ENCODE peak calls at places on chromosome 18, in nine cellular contexts. One of them, this sample, is unnamed.

GRCh38 chr18:51751901-51752300 is 554.4 kb upstream of the MEX3C start:
- DNase-seq in ovary: no peak
- DNase-seq in astrocyte: no peak
- DNase-seq in HL-60: no peak
- DNase-seq in A673: no peak
- DNase-seq in upper lobe of right lung: no peak
- DNase-seq in uterus: no peak
- DNase-seq in pancreas: no peak
- DNase-seq in AG04450: no peak
- DNase-seq in this sample: no peak

GRCh38 chr18:8801263-8801901 is 96.0 kb downstream of the MTCL1 start:
- DNase-seq in upper lobe of right lung: no peak
- DNase-seq in AG04450: peak
- DNase-seq in A673: no peak
- DNase-seq in pancreas: no peak
- DNase-seq in astrocyte: peak
- DNase-seq in ovary: no peak
- DNase-seq in HL-60: no peak
- DNase-seq in uterus: no peak
- DNase-seq in this sample: peak

GRCh38 chr18:34993289-34993688 is 47.9 kb upstream of the MAPRE2 start:
- DNase-seq in AG04450: no peak
- DNase-seq in pancreas: no peak
- DNase-seq in HL-60: no peak
- DNase-seq in ovary: no peak
- DNase-seq in upper lobe of right lung: no peak
- DNase-seq in uterus: no peak
- DNase-seq in A673: no peak
- DNase-seq in astrocyte: no peak
- DNase-seq in this sample: no peak

GRCh38 chr18:13547347-13547746 is 179.0 kb downstream of the FAM210A start:
- DNase-seq in ovary: no peak
- DNase-seq in upper lobe of right lung: no peak
- DNase-seq in A673: no peak
- DNase-seq in astrocyte: no peak
- DNase-seq in pancreas: peak
- DNase-seq in AG04450: no peak
- DNase-seq in uterus: no peak
- DNase-seq in HL-60: no peak
- DNase-seq in this sample: no peak

GRCh38 chr18:25326231-25327042 is 25.5 kb downstream of the ZNF521 start:
- DNase-seq in HL-60: no peak
- DNase-seq in astrocyte: no peak
- DNase-seq in AG04450: no peak
- DNase-seq in uterus: no peak
- DNase-seq in A673: no peak
- DNase-seq in upper lobe of right lung: no peak
- DNase-seq in ovary: no peak
- DNase-seq in pancreas: no peak
- DNase-seq in this sample: no peak

GRCh38 chr18:28802546-28802945 is 625.6 kb upstream of the CDH2 start:
- DNase-seq in astrocyte: peak
- DNase-seq in A673: peak
- DNase-seq in pancreas: no peak
- DNase-seq in upper lobe of right lung: no peak
- DNase-seq in ovary: no peak
- DNase-seq in AG04450: no peak
- DNase-seq in HL-60: no peak
- DNase-seq in uterus: no peak
- DNase-seq in this sample: peak

GRCh38 chr18:10388380-10388779 is 66.1 kb upstream of the APCDD1 start:
- DNase-seq in upper lobe of right lung: no peak
- DNase-seq in A673: no peak
- DNase-seq in astrocyte: no peak
- DNase-seq in pancreas: no peak
- DNase-seq in HL-60: no peak
- DNase-seq in uterus: no peak
- DNase-seq in AG04450: no peak
- DNase-seq in ovary: no peak
- DNase-seq in this sample: no peak

GRCh38 chr18:45284174-45284573 is 331.1 kb upstream of the SLC14A2 start:
- DNase-seq in HL-60: peak
- DNase-seq in uterus: no peak
- DNase-seq in AG04450: no peak
- DNase-seq in ovary: no peak
- DNase-seq in A673: no peak
- DNase-seq in astrocyte: no peak
- DNase-seq in upper lobe of right lung: no peak
- DNase-seq in pancreas: no peak
- DNase-seq in this sample: no peak

GRCh38 chr18:67104700-67105284 is 411.7 kb downstream of the DSEL start:
- DNase-seq in upper lobe of right lung: peak
- DNase-seq in AG04450: peak
- DNase-seq in pancreas: peak
- DNase-seq in uterus: no peak
- DNase-seq in astrocyte: peak
- DNase-seq in HL-60: peak
- DNase-seq in A673: peak
- DNase-seq in ovary: no peak
- DNase-seq in this sample: peak

GRCh38 chr18:23165271-23165670 is 30.0 kb downstream of the CABLES1 start:
- DNase-seq in astrocyte: no peak
- DNase-seq in uterus: no peak
- DNase-seq in ovary: no peak
- DNase-seq in A673: no peak
- DNase-seq in AG04450: no peak
- DNase-seq in upper lobe of right lung: no peak
- DNase-seq in HL-60: no peak
- DNase-seq in pancreas: no peak
- DNase-seq in this sample: no peak

GRCh38 chr18:21112140-21112473 is 494 bp upstream of the ROCK1 start:
- DNase-seq in upper lobe of right lung: no peak
- DNase-seq in ovary: no peak
- DNase-seq in pancreas: no peak
- DNase-seq in astrocyte: no peak
- DNase-seq in HL-60: no peak
- DNase-seq in uterus: peak
- DNase-seq in A673: peak
- DNase-seq in AG04450: no peak
- DNase-seq in this sample: no peak

GRCh38 chr18:23484783-23485182 is 18.5 kb upstream of the RMC1 start:
- DNase-seq in ovary: no peak
- DNase-seq in astrocyte: no peak
- DNase-seq in pancreas: no peak
- DNase-seq in HL-60: no peak
- DNase-seq in uterus: no peak
- DNase-seq in AG04450: no peak
- DNase-seq in A673: no peak
- DNase-seq in upper lobe of right lung: no peak
- DNase-seq in this sample: no peak

GRCh38 chr18:36185901-36186460 is 1.3 kb upstream of the MOCOS start:
- DNase-seq in ovary: no peak
- DNase-seq in AG04450: no peak
- DNase-seq in astrocyte: no peak
- DNase-seq in uterus: no peak
- DNase-seq in pancreas: peak
- DNase-seq in upper lobe of right lung: no peak
- DNase-seq in HL-60: no peak
- DNase-seq in A673: no peak
- DNase-seq in this sample: no peak

GRCh38 chr18:52764271-52764670 is 424.3 kb downstream of the DCC start:
- DNase-seq in upper lobe of right lung: no peak
- DNase-seq in uterus: no peak
- DNase-seq in astrocyte: no peak
- DNase-seq in AG04450: no peak
- DNase-seq in ovary: no peak
- DNase-seq in A673: peak
- DNase-seq in pancreas: no peak
- DNase-seq in HL-60: no peak
- DNase-seq in this sample: no peak

DNA sequence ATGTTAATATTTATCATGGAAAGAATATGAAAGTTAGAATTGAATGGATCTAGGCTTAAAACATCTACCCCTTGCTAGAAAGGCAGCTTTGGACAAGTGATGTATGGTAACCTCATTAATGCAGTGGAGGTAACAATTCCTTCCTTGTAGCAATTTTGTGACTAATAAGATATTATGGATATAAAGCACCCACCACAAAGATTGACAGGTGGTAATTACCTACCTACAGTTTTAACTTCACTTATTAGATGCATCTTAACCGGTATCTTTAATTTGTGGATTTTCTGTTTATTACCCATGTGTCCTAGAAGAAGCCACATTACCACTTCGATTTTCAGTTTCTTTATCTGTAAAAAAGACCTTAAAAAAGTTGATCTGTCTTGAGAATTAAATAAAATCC is 367.0 kb downstream of the DSC3 start:
- DNase-seq in pancreas: no peak
- DNase-seq in upper lobe of right lung: no peak
- DNase-seq in uterus: no peak
- DNase-seq in A673: no peak
- DNase-seq in HL-60: no peak
- DNase-seq in astrocyte: no peak
- DNase-seq in AG04450: no peak
- DNase-seq in ovary: no peak
- DNase-seq in this sample: no peak
- TF ChIP-seq CTCF in pancreas: no peak
- TF ChIP-seq CTCF in upper lobe of right lung: no peak
- TF ChIP-seq CTCF in uterus: no peak
- TF ChIP-seq CTCF in A673: no peak
- TF ChIP-seq CTCF in HL-60: no peak
- TF ChIP-seq CTCF in astrocyte: no peak
- TF ChIP-seq CTCF in AG04450: no peak
- TF ChIP-seq CTCF in ovary: no peak
- TF ChIP-seq CTCF in this sample: no peak

DNA sequence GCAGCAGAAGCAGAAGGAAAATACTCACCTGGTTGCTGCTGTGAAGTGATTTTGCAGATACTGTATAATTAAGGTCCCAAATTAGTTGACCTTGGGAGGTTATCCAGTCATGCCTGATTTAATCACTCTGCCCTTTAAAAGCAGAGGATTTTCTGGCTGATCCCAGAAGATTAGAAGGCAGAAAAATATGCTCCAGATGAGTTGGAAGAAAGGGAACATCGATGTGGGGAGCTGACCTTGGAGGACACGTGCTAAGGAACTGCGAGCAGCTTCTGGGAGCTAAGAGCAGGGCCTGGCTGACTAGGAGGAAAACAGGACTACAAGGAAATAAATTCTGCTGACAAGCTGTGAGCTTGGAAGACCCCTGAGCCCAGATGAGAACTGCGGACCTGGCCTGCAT is 13.3 kb upstream of the DYM start:
- DNase-seq in astrocyte: no peak
- DNase-seq in HL-60: no peak
- DNase-seq in ovary: no peak
- DNase-seq in A673: no peak
- DNase-seq in uterus: no peak
- DNase-seq in pancreas: no peak
- DNase-seq in AG04450: no peak
- DNase-seq in upper lobe of right lung: no peak
- DNase-seq in this sample: no peak
- H3K27ac ChIP-seq in astrocyte: no peak
- H3K27ac ChIP-seq in HL-60: no peak
- H3K27ac ChIP-seq in ovary: no peak
- H3K27ac ChIP-seq in A673: no peak
- H3K27ac ChIP-seq in uterus: no peak
- H3K27ac ChIP-seq in pancreas: no peak
- H3K27ac ChIP-seq in AG04450: no peak
- H3K27ac ChIP-seq in upper lobe of right lung: no peak
- H3K27ac ChIP-seq in this sample: no peak

GRCh38 chr18:64240301-64240700 is 91.4 kb upstream of the LINC00305 start:
- DNase-seq in pancreas: no peak
- DNase-seq in astrocyte: no peak
- DNase-seq in A673: no peak
- DNase-seq in ovary: no peak
- DNase-seq in upper lobe of right lung: no peak
- DNase-seq in HL-60: no peak
- DNase-seq in AG04450: no peak
- DNase-seq in uterus: no peak
- DNase-seq in this sample: no peak

GRCh38 chr18:64245461-64245860 is 96.6 kb upstream of the LINC00305 start:
- DNase-seq in AG04450: no peak
- DNase-seq in astrocyte: no peak
- DNase-seq in uterus: no peak
- DNase-seq in A673: no peak
- DNase-seq in HL-60: no peak
- DNase-seq in pancreas: no peak
- DNase-seq in upper lobe of right lung: no peak
- DNase-seq in ovary: peak
- DNase-seq in this sample: no peak

DNA sequence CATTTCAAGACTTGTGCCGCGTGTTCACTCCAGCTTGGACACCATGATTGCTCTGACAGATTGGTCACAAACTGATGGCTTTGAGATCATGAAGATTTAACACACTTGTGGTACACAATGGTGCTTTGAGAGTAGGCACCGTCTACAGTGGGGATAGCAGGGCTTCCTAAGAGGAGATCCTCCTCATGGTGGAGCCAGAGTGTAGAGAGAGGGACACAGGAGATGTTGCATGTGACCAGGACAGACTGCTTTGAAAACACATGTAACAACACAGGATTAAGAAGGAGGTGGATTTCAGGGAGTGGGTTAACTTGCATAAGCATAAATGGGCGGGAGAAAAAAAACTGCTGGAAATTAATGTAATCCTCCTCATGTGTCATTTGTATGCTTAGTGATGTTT is 95.7 kb upstream of the LINC00305 start:
- DNase-seq in HL-60: peak
- DNase-seq in astrocyte: no peak
- DNase-seq in ovary: no peak
- DNase-seq in pancreas: no peak
- DNase-seq in uterus: no peak
- DNase-seq in A673: peak
- DNase-seq in upper lobe of right lung: no peak
- DNase-seq in AG04450: no peak
- DNase-seq in this sample: no peak
- TF ChIP-seq CTCF in HL-60: no peak
- TF ChIP-seq CTCF in astrocyte: no peak
- TF ChIP-seq CTCF in ovary: no peak
- TF ChIP-seq CTCF in pancreas: no peak
- TF ChIP-seq CTCF in uterus: no peak
- TF ChIP-seq CTCF in A673: peak
- TF ChIP-seq CTCF in upper lobe of right lung: no peak
- TF ChIP-seq CTCF in AG04450: no peak
- TF ChIP-seq CTCF in this sample: no peak

DNA sequence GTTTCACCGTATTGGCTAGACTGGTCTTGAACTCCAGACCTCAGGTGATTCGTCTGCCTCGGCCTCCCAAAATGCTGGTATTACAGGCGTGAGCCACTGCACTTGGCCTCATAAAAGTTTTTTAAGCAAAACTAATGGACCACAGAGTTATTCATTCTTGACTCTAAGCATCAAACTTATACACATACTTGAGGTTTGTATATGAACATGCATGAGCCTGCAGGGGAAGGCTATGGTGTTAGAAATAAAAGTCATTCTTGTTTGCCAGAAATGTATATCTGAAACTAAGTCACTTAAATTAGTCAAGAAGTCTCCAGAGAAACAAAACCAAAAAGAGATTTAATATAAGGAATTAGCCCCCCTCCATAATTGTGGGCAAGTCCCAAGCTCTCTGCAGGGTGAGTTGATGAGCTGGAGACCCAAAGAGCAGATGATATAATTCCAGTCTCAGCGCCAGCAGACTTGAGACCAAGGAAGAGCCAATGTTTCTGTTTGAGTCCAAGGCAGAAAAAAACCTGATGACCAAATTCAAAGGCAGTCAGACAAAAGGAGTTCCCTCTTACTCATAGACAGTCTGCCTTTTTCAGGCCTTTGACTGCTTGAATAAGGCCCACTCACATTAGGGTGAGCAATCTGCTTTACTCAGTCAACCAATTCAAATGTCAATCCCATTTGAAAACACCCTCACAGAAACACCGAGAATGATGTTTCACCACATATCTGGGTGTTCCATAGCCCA is 69.0 kb upstream of the DSG1 start:
- DNase-seq in pancreas: no peak
- DNase-seq in HL-60: no peak
- DNase-seq in AG04450: no peak
- DNase-seq in uterus: no peak
- DNase-seq in ovary: no peak
- DNase-seq in upper lobe of right lung: no peak
- DNase-seq in astrocyte: peak
- DNase-seq in A673: no peak
- DNase-seq in this sample: no peak
- H3K27ac ChIP-seq in pancreas: no peak
- H3K27ac ChIP-seq in HL-60: no peak
- H3K27ac ChIP-seq in AG04450: no peak
- H3K27ac ChIP-seq in uterus: no peak
- H3K27ac ChIP-seq in ovary: no peak
- H3K27ac ChIP-seq in upper lobe of right lung: no peak
- H3K27ac ChIP-seq in astrocyte: peak
- H3K27ac ChIP-seq in A673: no peak
- H3K27ac ChIP-seq in this sample: peak

This sample was measured in RWPE1.